ENCODE peak calls at places on chromosome 17, in seven cellular contexts. H is AG10803, Q is neural progenitor cell, P is GM23248, S is tibial artery, X is AG09309, J is left lung. I is an unnamed sample.

GRCh38 chr17:28982191-28982793 is 23.5 kb downstream of the SEZ6 start:
- DNase-seq in J (no peak), H (no peak), S (peak; percentile 34), X (no peak), P (no peak), Q (no peak), I (no peak)

GRCh38 chr17:67272312-67273050 is 27.5 kb upstream of the HELZ start:
- DNase-seq in H (no peak), J (no peak), Q (peak; percentile 53), P (no peak), S (no peak), X (no peak), I (no peak)

GRCh38 chr17:70810609-70811008 is 641.3 kb downstream of the KCNJ2 start:
- DNase-seq in S (no peak), X (no peak), P (peak; percentile 60), Q (no peak), H (peak; percentile 51), J (no peak), I (no peak)

GRCh38 chr17:74429604-74430384 is 2.1 kb upstream of the GPRC5C start:
- DNase-seq in X (no peak), J (peak; percentile 65), H (no peak), Q (peak; percentile 49), S (no peak), P (no peak), I (peak; percentile 76)

GRCh38 chr17:62319846-62320245 is 60.5 kb upstream of the EFCAB3 start:
- DNase-seq in S (no peak), X (no peak), J (no peak), P (no peak), Q (no peak), H (no peak), I (no peak)

GRCh38 chr17:67518881-67519280 is 141.8 kb downstream of the PITPNC1 start:
- DNase-seq in J (no peak), P (peak; percentile 78), S (no peak), H (peak; percentile 91), X (peak; percentile 76), Q (no peak), I (no peak)

GRCh38 chr17:11742891-11743290 is 144.6 kb downstream of the DNAH9 start:
- DNase-seq in H (no peak), S (no peak), J (no peak), Q (peak; percentile 61), P (no peak), X (no peak), I (no peak)

GRCh38 chr17:17809527-17810373 is 27.0 kb downstream of the SREBF1 start:
- DNase-seq in Q (peak; percentile 90), J (peak; percentile 82), H (peak; percentile 46), S (peak; percentile 51), P (peak; percentile 82), X (no peak), I (no peak)

GRCh38 chr17:77354721-77355455 is 214.1 kb downstream of the SEC14L1 start:
- DNase-seq in S (peak; percentile 79), Q (no peak), X (peak; percentile 97), P (peak; percentile 100), J (no peak), H (peak; percentile 99), I (peak; percentile 96)

GRCh38 chr17:2173005-2173404 is 118.1 kb downstream of the HIC1 start:
- DNase-seq in S (peak; percentile 52), X (no peak), P (peak; percentile 82), J (no peak), H (peak; percentile 86), Q (no peak), I (no peak)

GRCh38 chr17:48457080-48457836 is 27.2 kb upstream of the SKAP1 start:
- DNase-seq in J (peak; percentile 88), Q (peak; percentile 83), X (no peak), S (peak; percentile 28), P (peak; percentile 76), H (peak; percentile 43), I (peak; percentile 47)
- H3K4me3 ChIP-seq in J (no peak overlapping the region), Q (peak overlapping the region; percentile 32), X (no peak overlapping the region), S (no peak overlapping the region), P (no peak overlapping the region), H (no peak overlapping the region), I (no peak overlapping the region)

GRCh38 chr17:80545499-80545826 is 825 bp downstream of the RPTOR start:
- DNase-seq in Q (no peak), H (peak; percentile 8), S (no peak), P (peak; percentile 54), X (no peak), J (no peak), I (no peak)

GRCh38 chr17:80539022-80539421 is 5.6 kb upstream of the RPTOR start:
- DNase-seq in S (no peak), P (peak; percentile 13), H (no peak), Q (peak; percentile 45), J (no peak), X (no peak), I (no peak)

GRCh38 chr17:80546267-80546666 is 1.6 kb downstream of the RPTOR start:
- DNase-seq in S (no peak), H (no peak), Q (no peak), X (no peak), P (peak; percentile 11), J (no peak), I (no peak)

DNA sequence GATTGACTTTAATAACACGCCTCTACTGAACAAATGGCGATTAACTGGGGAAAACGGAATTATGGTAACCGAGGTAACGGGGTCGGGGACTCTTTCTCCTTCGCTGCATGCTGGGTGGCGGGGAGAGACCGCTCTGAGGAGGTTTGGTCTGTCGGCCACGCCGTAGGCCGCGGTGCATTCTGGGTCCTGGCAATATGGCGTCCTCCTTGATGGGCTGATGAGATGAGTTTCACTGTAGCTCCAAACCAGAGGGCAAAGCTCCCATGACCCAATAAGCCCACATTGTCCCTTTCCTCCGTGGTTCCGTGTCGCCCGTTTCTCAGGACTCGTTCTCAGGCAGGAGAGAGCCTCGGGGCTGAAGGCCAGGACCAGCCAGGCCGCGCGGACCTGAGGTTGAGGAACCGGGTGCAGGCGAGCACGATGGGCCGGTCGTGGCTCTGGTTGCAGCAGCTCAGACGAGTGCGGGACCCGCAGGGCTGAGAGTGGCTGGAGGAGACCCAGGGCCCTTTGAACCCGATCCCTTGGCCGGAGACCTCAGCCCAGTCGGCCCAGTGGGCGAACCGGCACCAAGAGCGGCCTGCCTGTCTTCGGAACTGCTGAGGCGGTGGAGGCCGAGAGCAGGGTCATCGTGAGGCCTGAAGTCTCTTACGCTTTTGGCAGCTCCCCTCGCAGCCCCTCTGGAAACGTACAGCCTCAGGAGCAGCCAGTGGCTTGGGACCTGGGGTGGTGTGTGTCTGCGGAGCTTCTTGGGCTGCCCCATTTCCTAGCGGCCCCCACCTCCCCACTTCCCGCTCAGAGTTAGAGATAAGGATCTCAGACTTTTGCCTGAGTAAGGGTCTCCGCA is at the start of gene RPTOR:
- DNase-seq in X (peak; percentile 37), J (peak; percentile 97), Q (peak; percentile 91), P (peak; percentile 93), H (peak; percentile 87), S (peak; percentile 88), I (peak; percentile 91)
- H3K4me3 ChIP-seq in X (peak within 1 kb of the TSS; percentile 69), J (peak within 1 kb of the TSS; percentile 91), Q (peak within 1 kb of the TSS; percentile 80), P (peak within 1 kb of the TSS; percentile 91), H (peak within 1 kb of the TSS; percentile 97), S (peak within 1 kb of the TSS; percentile 83), I (peak within 1 kb of the TSS; percentile 97)

GRCh38 chr17:41928693-41929251 is 1.6 kb upstream of the ODAD4 start:
- DNase-seq in J (peak; percentile 8), Q (no peak), X (no peak), S (no peak), P (no peak), H (no peak), I (no peak)
- H3K4me3 ChIP-seq in J (no peak overlapping the region), Q (peak overlapping the region; percentile 71), X (no peak overlapping the region), S (no peak overlapping the region), P (no peak overlapping the region), H (no peak overlapping the region), I (no peak overlapping the region)

GRCh38 chr17:64984776-64985521 is 65.7 kb upstream of the LRRC37A3 start:
- DNase-seq in S (no peak), X (no peak), J (no peak), H (peak; percentile 62), Q (no peak), P (peak; percentile 27), I (no peak)
- H3K4me3 ChIP-seq in S (no peak overlapping the region), X (no peak overlapping the region), J (no peak overlapping the region), H (no peak overlapping the region), Q (no peak overlapping the region), P (no peak overlapping the region), I (no peak overlapping the region)

GRCh38 chr17:10197362-10197720 is 1.1 kb downstream of the GAS7 start:
- DNase-seq in H (no peak), J (no peak), X (no peak), S (no peak), Q (peak; percentile 49), P (peak; percentile 44), I (no peak)
- H3K4me3 ChIP-seq in H (peak overlapping the region; percentile 70), J (peak overlapping the region; percentile 66), X (peak overlapping the region; percentile 28), S (peak overlapping the region; percentile 56), Q (peak overlapping the region; percentile 78), P (peak overlapping the region; percentile 79), I (peak overlapping the region; percentile 41)

GRCh38 chr17:39774043-39774442 is 36.3 kb downstream of the GRB7 start:
- DNase-seq in J (no peak), H (no peak), S (no peak), X (no peak), P (no peak), Q (no peak), I (no peak)
- H3K4me3 ChIP-seq in J (no peak overlapping the region), H (no peak overlapping the region), S (no peak overlapping the region), X (no peak overlapping the region), P (no peak overlapping the region), Q (no peak overlapping the region), I (no peak overlapping the region)

GRCh38 chr17:39627170-39627716 is 491 bp downstream of the PPP1R1B start:
- DNase-seq in H (no peak), P (no peak), X (no peak), Q (peak; percentile 54), S (no peak), J (no peak), I (no peak)
- H3K4me3 ChIP-seq in H (no peak overlapping the region), P (peak overlapping the region; percentile 56), X (no peak overlapping the region), Q (peak overlapping the region; percentile 67), S (peak overlapping the region; percentile 1), J (peak overlapping the region; percentile 33), I (no peak overlapping the region)

GRCh38 chr17:45868276-45868675 is 23.6 kb downstream of the SPPL2C start:
- DNase-seq in P (peak; percentile 26), Q (no peak), H (peak; percentile 4), J (no peak), X (peak; percentile 27), S (no peak), I (no peak)

GRCh38 chr17:45869676-45870341 is 24.5 kb upstream of the MAPT start:
- DNase-seq in P (peak; percentile 16), S (no peak), X (no peak), H (no peak), Q (no peak), J (no peak), I (no peak)

GRCh38 chr17:45867702-45868101 is 23.0 kb downstream of the SPPL2C start:
- DNase-seq in J (no peak), X (no peak), H (no peak), P (no peak), S (no peak), Q (no peak), I (no peak)

GRCh38 chr17:45863857-45864654 is 19.4 kb downstream of the SPPL2C start:
- DNase-seq in Q (no peak), S (no peak), J (no peak), X (no peak), P (no peak), H (no peak), I (no peak)

GRCh38 chr17:45867171-45867570 is 22.5 kb downstream of the SPPL2C start:
- DNase-seq in P (no peak), J (no peak), H (no peak), Q (no peak), X (no peak), S (no peak), I (no peak)
- H3K4me3 ChIP-seq in P (no peak overlapping the region), J (no peak overlapping the region), H (no peak overlapping the region), Q (no peak overlapping the region), X (no peak overlapping the region), S (no peak overlapping the region), I (no peak overlapping the region)